ENCODE peak calls at places on chromosomes 1 and 21, in nine cellular contexts. V is stimulated activated CD4-positive, alpha-beta T cell treated with anti-CD3 and anti-CD28 coated beads, Interleukin-4, amount 100 ng/mL, for 48 hours; T is substantia nigra; M is LoVo; C is heart right ventricle; A is activated T-cell treated with anti-CD3 and anti-CD28 coated beads for 4 hours; B is HS-27A; J is stimulated activated effector memory CD8-positive, alpha-beta T cell treated with anti-CD3 and anti-CD28 coated beads, Interleukin-12 subunit alpha, Interleukin-12 subunit beta, amount 100 ng/mL, for 72 hours; W is A549. I is an unnamed sample.

GRCh38 chr21:46000182-46000730 is 18.7 kb downstream of the COL6A1 start:
- DNase-seq in V (no peak), T (no peak), M (no peak), C (peak), A (no peak), B (no peak), J (no peak), W (no peak), I (no peak)

GRCh38 chr1:232508161-232508661 is 121.7 kb downstream of the SIPA1L2 start:
- DNase-seq in V (no peak), T (peak), M (no peak), C (no peak), A (no peak), B (no peak), J (no peak), W (peak), I (no peak)

GRCh38 chr1:3746784-3747521 is 5.3 kb upstream of the CCDC27 start:
- DNase-seq in V (peak), T (peak), M (no peak), C (peak), A (peak), B (no peak), J (peak), W (peak), I (peak)

GRCh38 chr1:110310300-110310699 is 28.9 kb upstream of the RBM15 start:
- DNase-seq in V (no peak), T (peak), M (no peak), C (peak), A (no peak), B (no peak), J (no peak), W (no peak), I (no peak)

GRCh38 chr1:223326776-223327175 is 37.2 kb downstream of the SUSD4 start:
- DNase-seq in V (no peak), T (no peak), M (no peak), C (no peak), A (no peak), B (no peak), J (no peak), W (no peak), I (no peak)

GRCh38 chr1:166273618-166274017 is 106.8 kb upstream of the FAM78B start:
- DNase-seq in V (no peak), T (no peak), M (no peak), C (no peak), A (no peak), B (no peak), J (no peak), W (no peak), I (no peak)

GRCh38 chr1:64906447-64906846 is 59.9 kb downstream of the JAK1 start:
- DNase-seq in V (no peak), T (no peak), M (no peak), C (no peak), A (no peak), B (no peak), J (no peak), W (peak), I (no peak)

GRCh38 chr1:40824591-40825429 is 37.4 kb downstream of the CITED4 start:
- DNase-seq in V (no peak), T (no peak), M (no peak), C (no peak), A (no peak), B (no peak), J (no peak), W (peak), I (no peak)

GRCh38 chr1:234861024-234861620 is 251.1 kb upstream of the IRF2BP2 start:
- DNase-seq in V (no peak), T (no peak), M (no peak), C (no peak), A (no peak), B (no peak), J (no peak), W (no peak), I (no peak)

GRCh38 chr1:20705356-20705755 is 12.5 kb downstream of the KIF17 start:
- DNase-seq in V (no peak), T (no peak), M (no peak), C (no peak), A (no peak), B (no peak), J (no peak), W (no peak), I (no peak)

GRCh38 chr1:190474587-190475305 is 2.9 kb downstream of the BRINP3 start:
- DNase-seq in V (no peak), T (no peak), M (no peak), C (no peak), A (no peak), B (no peak), J (no peak), W (no peak), I (no peak)

GRCh38 chr1:8154621-8155052 is 128.5 kb upstream of the ERRFI1 start:
- DNase-seq in V (no peak), T (peak), M (peak), C (no peak), A (no peak), B (no peak), J (no peak), W (peak), I (no peak)

GRCh38 chr1:109133815-109134214 is 19.9 kb downstream of the ELAPOR1 start:
- DNase-seq in V (no peak), T (peak), M (no peak), C (peak), A (no peak), B (no peak), J (no peak), W (no peak), I (no peak)

GRCh38 chr1:180253585-180254495 is 23.8 kb downstream of the LHX4 start:
- DNase-seq in V (no peak), T (no peak), M (no peak), C (no peak), A (no peak), B (no peak), J (no peak), W (no peak), I (no peak)

GRCh38 chr1:206103979-206104378 is 13.2 kb downstream of the AVPR1B start:
- DNase-seq in V (no peak), T (no peak), M (no peak), C (no peak), A (no peak), B (no peak), J (no peak), W (no peak), I (no peak)

GRCh38 chr21:38818336-38818723 is 12.6 kb downstream of the ETS2 start:
- DNase-seq in V (no peak), T (no peak), M (no peak), C (no peak), A (no peak), B (no peak), J (no peak), W (no peak), I (no peak)

GRCh38 chr1:160877221-160877620 is 7.8 kb downstream of the ITLN1 start:
- DNase-seq in V (no peak), T (no peak), M (no peak), C (no peak), A (no peak), B (no peak), J (no peak), W (no peak), I (no peak)

GRCh38 chr1:235866207-235866912 is at the start of gene LYST:
- DNase-seq in V (peak), T (peak), M (peak), C (peak), A (peak), B (no peak), J (peak), W (peak), I (peak)

GRCh38 chr1:25628741-25629421 is 12.3 kb downstream of the MAN1C1 start:
- DNase-seq in V (no peak), T (no peak), M (no peak), C (no peak), A (no peak), B (no peak), J (no peak), W (no peak), I (no peak)

GRCh38 chr1:247857069-247857985 is at the start of gene TRIM58:
- DNase-seq in V (peak), T (no peak), M (peak), C (no peak), A (no peak), B (no peak), J (no peak), W (no peak), I (peak)

GRCh38 chr21:38944903-38945302 is 139.2 kb downstream of the ETS2 start:
- DNase-seq in V (no peak), T (no peak), M (no peak), C (no peak), A (no peak), B (no peak), J (no peak), W (no peak), I (no peak)

GRCh38 chr1:38444311-38444710 is 397.7 kb upstream of the POU3F1 start:
- DNase-seq in V (no peak), T (no peak), M (no peak), C (no peak), A (no peak), B (no peak), J (no peak), W (peak), I (no peak)

GRCh38 chr1:46005594-46005993 is 126.8 kb downstream of the PIK3R3 start:
- DNase-seq in V (no peak), T (no peak), M (no peak), C (no peak), A (no peak), B (no peak), J (no peak), W (no peak), I (no peak)

GRCh38 chr21:26850116-26850643 is 5.0 kb upstream of the ADAMTS1 start:
- DNase-seq in V (no peak), T (no peak), M (peak), C (no peak), A (no peak), B (no peak), J (no peak), W (peak), I (no peak)

GRCh38 chr1:150152182-150152536 is 2.4 kb downstream of the PLEKHO1 start:
- DNase-seq in V (no peak), T (no peak), M (no peak), C (no peak), A (no peak), B (no peak), J (no peak), W (no peak), I (no peak)

I was measured in activated T-helper 2 cell treated with anti-CD3 and anti-CD28 coated beads, Interferon-gamma antibody, Interleukin-2, Interleukin-4, amounts not matched to agents 10 μg/mL and 5 μg/mL and 100 μg/mL, durations not matched to agents 14 hours and 24 hours and 36 hours.